ENCODE peak calls at places on chromosomes 12 and 14, in six cellular contexts. R is lower lobe of right lung, U is SK-N-SH, T is GM23338, Z is lung, M is adrenal gland. H is an unnamed sample.

GRCh38 chr12:117060927-117061300 is 38.3 kb downstream of the TESC start:
- DNase-seq in M (no peak), Z (no peak), T (no peak), U (no peak), R (no peak), H (no peak)

GRCh38 chr12:40632933-40633332 is 59.3 kb upstream of the CNTN1 start:
- DNase-seq in Z (no peak), T (no peak), U (no peak), R (no peak), M (no peak), H (no peak)

GRCh38 chr14:79016828-79017505 is 846.8 kb downstream of the NRXN3 start:
- DNase-seq in U (no peak), R (no peak), Z (no peak), T (no peak), M (no peak), H (no peak)

GRCh38 chr14:51014625-51015024 is 70.3 kb upstream of the PYGL start:
- DNase-seq in U (no peak), Z (no peak), T (no peak), M (no peak), R (no peak), H (no peak)

GRCh38 chr12:41532072-41532471 is 344.0 kb downstream of the PDZRN4 start:
- DNase-seq in R (no peak), U (no peak), T (no peak), M (no peak), Z (no peak), H (no peak)

GRCh38 chr12:4121506-4122020 is 152.0 kb upstream of the CCND2 start:
- DNase-seq in U (no peak), T (no peak), M (no peak), Z (no peak), R (no peak), H (no peak)

GRCh38 chr12:3761116-3761770 is 8.3 kb upstream of the CRACR2A start:
- DNase-seq in Z (no peak), T (no peak), R (no peak), M (no peak), U (no peak), H (no peak)

GRCh38 chr14:73717998-73718741 is 4.0 kb upstream of the PNMA1 start:
- DNase-seq in U (peak; percentile 31), R (no peak), M (peak; percentile 68), T (peak; percentile 85), Z (no peak), H (peak; percentile 83)

GRCh38 chr12:111942557-111942956 is 70.4 kb downstream of the TMEM116 start:
- DNase-seq in T (no peak), R (no peak), U (no peak), Z (no peak), M (peak; percentile 53), H (no peak)

DNA sequence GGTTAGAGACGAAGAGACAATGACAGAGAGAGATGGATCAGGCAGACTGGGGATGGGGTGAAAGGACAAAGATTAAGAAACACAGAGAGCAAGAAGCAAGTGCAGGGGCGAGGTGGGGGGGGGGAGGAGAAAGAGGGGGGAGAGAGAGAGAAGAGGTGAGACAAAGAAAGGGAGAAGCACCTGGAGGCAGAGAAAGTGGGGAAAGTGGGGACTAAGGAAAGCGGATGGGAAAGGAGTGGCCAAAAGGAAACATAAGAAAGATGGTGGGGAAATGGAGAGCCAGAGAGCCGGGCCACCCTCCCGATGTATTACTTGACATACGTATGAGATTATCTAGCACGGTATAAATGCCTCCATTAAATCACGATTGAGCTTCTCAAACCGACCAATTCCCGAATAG is 18.5 kb upstream of the TBX3 start:
- DNase-seq in R (no peak), T (no peak), U (no peak), M (no peak), Z (no peak), H (no peak)
- H3K27me3 ChIP-seq in R (peaks cover 52% of the 10 kb centered on the region), T (peaks cover 98% of the 10 kb centered on the region), U (no peaks in the 10 kb centered on the region), M (peaks cover 7% of the 10 kb centered on the region), Z (no peaks in the 10 kb centered on the region), H (peaks cover 65% of the 10 kb centered on the region)

DNA sequence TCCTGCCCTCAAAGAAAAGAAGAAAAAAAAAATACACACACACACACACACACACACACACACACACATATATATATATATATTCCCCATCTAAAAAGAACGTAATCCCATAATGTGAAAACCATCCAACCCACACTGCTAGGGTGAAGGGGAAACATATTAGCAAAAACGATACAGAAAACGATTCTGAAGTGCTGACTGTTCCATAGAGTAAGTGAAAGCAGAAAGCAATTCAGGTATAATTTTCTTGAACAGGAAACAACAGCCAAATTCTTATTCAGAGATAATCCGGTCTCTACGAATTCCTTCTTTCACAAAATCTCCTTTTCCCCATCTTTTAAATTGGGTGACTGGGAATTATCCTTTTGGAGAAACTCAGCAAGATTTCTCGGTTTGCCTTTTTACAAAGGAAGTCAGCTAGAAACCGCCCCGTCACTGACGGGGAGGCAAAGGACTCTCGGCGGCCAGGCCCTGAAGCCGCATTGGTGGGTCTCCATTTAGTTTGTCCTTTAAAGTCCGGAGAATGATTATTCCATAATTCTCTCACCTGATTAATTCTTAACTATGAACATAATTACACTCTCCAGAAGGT is 393.4 kb downstream of the NOVA1 start:
- DNase-seq in Z (no peak), U (no peak), T (peak; percentile 49), R (no peak), M (no peak), H (peak; percentile 39)
- H3K4me3 ChIP-seq in Z (no peak overlapping the region), U (peak overlapping the region; percentile 50), T (peak overlapping the region; percentile 77), R (peak overlapping the region; percentile 36), M (no peak overlapping the region), H (peak overlapping the region; percentile 46)

GRCh38 chr12:99983721-99984258 is 946 bp downstream of the ANKS1B start:
- DNase-seq in U (peak; percentile 52), T (no peak), R (no peak), M (peak; percentile 22), Z (no peak), H (no peak)

GRCh38 chr12:99979471-99979870 is 5.3 kb downstream of the ANKS1B start:
- DNase-seq in R (no peak), T (no peak), U (no peak), Z (no peak), M (no peak), H (no peak)

GRCh38 chr12:99984271-99985128 is at the start of gene ANKS1B:
- DNase-seq in U (peak; percentile 89), T (peak; percentile 79), Z (peak; percentile 57), M (peak; percentile 68), R (peak; percentile 72), H (peak; percentile 91)

GRCh38 chr12:99985129-99985570 is 414 bp upstream of the ANKS1B start:
- DNase-seq in U (no peak), R (no peak), T (no peak), M (no peak), Z (no peak), H (no peak)

GRCh38 chr12:99981639-99982190 is 3.0 kb downstream of the ANKS1B start:
- DNase-seq in M (no peak), T (no peak), Z (no peak), U (no peak), R (no peak), H (no peak)
- H3K27me3 ChIP-seq in M (no peaks in the 10 kb centered on the region), T (peaks cover 27% of the 10 kb centered on the region), Z (no peaks in the 10 kb centered on the region), U (no peaks in the 10 kb centered on the region), R (peaks cover 16% of the 10 kb centered on the region), H (peaks cover 19% of the 10 kb centered on the region)

GRCh38 chr14:85597701-85598100 is 67.8 kb downstream of the FLRT2 start:
- DNase-seq in U (no peak), M (no peak), T (no peak), R (no peak), Z (no peak), H (no peak)

GRCh38 chr14:85596562-85596961 is 66.6 kb downstream of the FLRT2 start:
- DNase-seq in U (no peak), R (no peak), T (no peak), M (no peak), Z (no peak), H (no peak)

GRCh38 chr14:85602366-85602765 is 72.4 kb downstream of the FLRT2 start:
- DNase-seq in M (no peak), T (no peak), U (no peak), R (no peak), Z (no peak), H (no peak)

GRCh38 chr14:85601246-85601645 is 71.3 kb downstream of the FLRT2 start:
- DNase-seq in R (no peak), M (no peak), U (no peak), T (no peak), Z (no peak), H (no peak)

GRCh38 chr14:85599939-85600338 is 70.0 kb downstream of the FLRT2 start:
- DNase-seq in Z (no peak), M (no peak), R (no peak), T (no peak), U (no peak), H (no peak)
- H3K4me3 ChIP-seq in Z (no peak overlapping the region), M (no peak overlapping the region), R (no peak overlapping the region), T (no peak overlapping the region), U (no peak overlapping the region), H (no peak overlapping the region)

GRCh38 chr12:6914246-6914947 is at the start of gene ENO2:
- DNase-seq in Z (peak; percentile 68), R (peak; percentile 82), U (peak; percentile 91), M (peak; percentile 76), T (peak; percentile 79), H (peak; percentile 85)

GRCh38 chr12:6917491-6918231 is 3.3 kb downstream of the ENO2 start:
- DNase-seq in T (peak; percentile 14), R (peak; percentile 11), M (no peak), Z (no peak), U (no peak), H (peak; percentile 10)

GRCh38 chr12:6915023-6915788 is 826 bp downstream of the ENO2 start:
- DNase-seq in R (peak; percentile 49), Z (no peak), T (peak; percentile 87), U (peak; percentile 80), M (no peak), H (peak; percentile 92)

GRCh38 chr12:6916426-6917200 is 2.2 kb downstream of the ENO2 start:
- DNase-seq in T (no peak), Z (no peak), U (no peak), M (no peak), R (peak; percentile 40), H (peak; percentile 12)

GRCh38 chr12:6915789-6916285 is 1.5 kb downstream of the ENO2 start:
- DNase-seq in T (no peak), U (no peak), Z (no peak), M (no peak), R (no peak), H (no peak)
- H3K27me3 ChIP-seq in T (no peaks in the 10 kb centered on the region), U (no peaks in the 10 kb centered on the region), Z (no peaks in the 10 kb centered on the region), M (no peaks in the 10 kb centered on the region), R (peaks cover 4% of the 10 kb centered on the region), H (peaks cover 9% of the 10 kb centered on the region)

GRCh38 chr14:33951183-33951840 is 438 bp upstream of the EGLN3 start:
- DNase-seq in Z (no peak), U (no peak), T (peak; percentile 28), M (no peak), R (no peak), H (no peak)
- H3K4me3 ChIP-seq in Z (no peak overlapping the region), U (peak overlapping the region; percentile 56), T (peak overlapping the region; percentile 33), M (no peak overlapping the region), R (peak overlapping the region; percentile 66), H (no peak overlapping the region)

GRCh38 chr14:65961004-65961403 is 525.2 kb upstream of the CCDC196 start:
- DNase-seq in Z (peak; percentile 41), U (peak; percentile 45), T (peak; percentile 87), M (peak; percentile 68), R (peak; percentile 60), H (peak; percentile 71)
- H3K27me3 ChIP-seq in Z (no peaks in the 10 kb centered on the region), U (no peaks in the 10 kb centered on the region), T (no peaks in the 10 kb centered on the region), M (peaks cover 6% of the 10 kb centered on the region), R (no peaks in the 10 kb centered on the region), H (no peaks in the 10 kb centered on the region)